ENCODE peak calls at places on chromosomes 5 and 9, in six cellular contexts. T is stimulated activated CD8-positive, alpha-beta memory T cell treated with anti-CD3 and anti-CD28 coated beads, Interleukin-7, amount 100 ng/mL, for 1 hour; Y is activated CD8-positive, alpha-beta memory T cell treated with anti-CD3 and anti-CD28 coated beads, Interleukin-2, amount 10 ng/mL, durations not matched to agents 7 days and 5 days; Q is AG08396; R is ELR; N is small intestine. B is an unnamed sample.

GRCh38 chr5:154520861-154521453 is 42.9 kb upstream of the HAND1 start:
- DNase-seq in T (no peak), Y (no peak), Q (peak; percentile 30), R (peak; percentile 53), N (peak; percentile 32), B (peak; percentile 30)

GRCh38 chr9:94843089-94843488 is 116.6 kb downstream of the AOPEP start:
- DNase-seq in T (no peak), Y (no peak), Q (no peak), R (no peak), N (no peak), B (no peak)

GRCh38 chr5:147887026-147887627 is 8.6 kb downstream of the SCGB3A2 start:
- DNase-seq in T (no peak), Y (no peak), Q (peak; percentile 5), R (peak; percentile 25), N (peak; percentile 29), B (peak; percentile 41)

GRCh38 chr9:129383005-129383414 is 204.9 kb upstream of the IER5L start:
- DNase-seq in T (no peak), Y (no peak), Q (peak; percentile 56), R (no peak), N (peak; percentile 79), B (no peak)

GRCh38 chr9:108551030-108551964 is 304.5 kb downstream of the ACTL7B start:
- DNase-seq in T (no peak), Y (no peak), Q (peak; percentile 74), R (peak; percentile 94), N (no peak), B (no peak)

GRCh38 chr5:174325441-174325840 is 279.9 kb downstream of the NSG2 start:
- DNase-seq in T (no peak), Y (no peak), Q (no peak), R (no peak), N (no peak), B (no peak)

GRCh38 chr5:72427488-72428437 is 79.4 kb downstream of the ZNF366 start:
- DNase-seq in T (no peak), Y (no peak), Q (peak; percentile 57), R (no peak), N (no peak), B (no peak)

GRCh38 chr9:36991516-36992134 is 42.4 kb downstream of the PAX5 start:
- DNase-seq in T (no peak), Y (peak; percentile 62), Q (peak; percentile 63), R (peak; percentile 53), N (no peak), B (peak; percentile 67)

GRCh38 chr5:3310551-3311340 is 284.9 kb upstream of the IRX1 start:
- DNase-seq in T (no peak), Y (no peak), Q (no peak), R (no peak), N (no peak), B (no peak)

GRCh38 chr9:108588246-108588645 is 267.5 kb downstream of the ACTL7B start:
- DNase-seq in T (no peak), Y (no peak), Q (no peak), R (no peak), N (no peak), B (no peak)

GRCh38 chr9:113160571-113160970 is 9.8 kb downstream of the SLC31A2 start:
- DNase-seq in T (no peak), Y (no peak), Q (no peak), R (no peak), N (no peak), B (no peak)